ENCODE peak calls at places on chromosomes 11 and 22, in four cellular contexts. P, R, E and H are unnamed samples.

GRCh38 chr22:47059076-47059475 is 296.6 kb downstream of the TBC1D22A start:
- DNase-seq in P (no peak), R (no peak), E (no peak), H (no peak)

GRCh38 chr22:26845016-26845728 is 187.8 kb downstream of the MIAT start:
- DNase-seq in P (no peak), R (no peak), E (peak; percentile 47), H (no peak)

GRCh38 chr11:112279901-112280267 is 19.2 kb upstream of the PLET1 start:
- DNase-seq in P (peak; percentile 81), R (peak; percentile 89), E (peak; percentile 86), H (peak; percentile 42)

GRCh38 chr11:119892311-119892808 is 163.4 kb upstream of the NECTIN1 start:
- DNase-seq in P (no peak), R (no peak), E (no peak), H (no peak)

GRCh38 chr22:17922925-17923898 is 101.1 kb downstream of the MICAL3 start:
- DNase-seq in P (no peak), R (no peak), E (no peak), H (no peak)

GRCh38 chr11:15113381-15113780 is 1.3 kb upstream of the INSC start:
- DNase-seq in P (no peak), R (no peak), E (no peak), H (no peak)

GRCh38 chr11:94803491-94803890 is 35.3 kb downstream of the AMOTL1 start:
- DNase-seq in P (no peak), R (no peak), E (no peak), H (no peak)

GRCh38 chr11:44905131-44905866 is 45.4 kb downstream of the TP53I11 start:
- DNase-seq in P (peak; percentile 54), R (no peak), E (no peak), H (no peak)

GRCh38 chr11:69992026-69992425 is 86.1 kb upstream of the ANO1 start:
- DNase-seq in P (no peak), R (no peak), E (no peak), H (no peak)

GRCh38 chr11:21567628-21568290 is 625.1 kb upstream of the ANO5 start:
- DNase-seq in P (no peak), R (no peak), E (no peak), H (no peak)

GRCh38 chr22:28893810-28894209 is 10.4 kb downstream of the ZNRF3 start:
- DNase-seq in P (no peak), R (no peak), E (no peak), H (no peak)

GRCh38 chr11:21174781-21175180 is 505.4 kb downstream of the NELL1 start:
- DNase-seq in P (no peak), R (no peak), E (no peak), H (no peak)

GRCh38 chr22:48659393-48659792 is 1168.3 kb downstream of the BRD1 start:
- DNase-seq in P (no peak), R (no peak), E (no peak), H (no peak)

GRCh38 chr11:18836415-18836814 is 44.8 kb upstream of the PTPN5 start:
- DNase-seq in P (no peak), R (no peak), E (no peak), H (no peak)

GRCh38 chr22:35705141-35705540 is 12.5 kb upstream of the APOL5 start:
- DNase-seq in P (no peak), R (no peak), E (no peak), H (no peak)

GRCh38 chr11:36372101-36372767 is 76.1 kb downstream of the PRR5L start:
- DNase-seq in P (no peak), R (no peak), E (no peak), H (no peak)
- H3K27ac ChIP-seq in P (no peak overlapping the region), R (no peak overlapping the region), E (no peak overlapping the region), H (no peak overlapping the region)

GRCh38 chr11:90133560-90134145 is 810 bp upstream of the NAALAD2 start:
- DNase-seq in P (no peak), R (no peak), E (no peak), H (no peak)

GRCh38 chr11:90135016-90135415 is 553 bp downstream of the NAALAD2 start:
- DNase-seq in P (no peak), R (no peak), E (no peak), H (no peak)

GRCh38 chr11:90134420-90135003 is at the start of gene NAALAD2:
- DNase-seq in P (peak; percentile 7), R (peak; percentile 77), E (peak; percentile 79), H (peak; percentile 5)
- TF ChIP-seq POLR2AphosphoS5 in P (no peak), R (peak; percentile 33), E (no peak), H (no peak)

DNA sequence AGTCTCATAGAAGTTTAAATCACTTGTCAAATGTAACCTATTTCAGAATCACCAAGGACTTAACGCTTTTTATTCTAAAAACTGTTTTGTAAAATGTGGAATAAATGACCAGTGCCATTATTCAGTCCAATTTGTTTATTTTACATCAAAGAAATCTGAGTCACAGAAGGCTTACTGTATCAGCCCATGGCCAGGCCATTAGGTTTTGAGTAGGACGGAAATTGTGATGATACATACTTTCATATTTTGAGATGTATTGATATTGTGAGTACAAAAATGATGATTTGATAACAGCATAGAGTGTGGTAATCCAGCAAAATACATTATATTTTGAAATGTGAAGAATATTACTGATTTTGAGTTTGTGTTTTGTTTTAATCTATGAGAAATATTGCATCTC is 81.2 kb downstream of the PIWIL3 start:
- DNase-seq in P (no peak), R (no peak), E (no peak), H (no peak)
- H3K27ac ChIP-seq in P (no peak overlapping the region), R (no peak overlapping the region), E (no peak overlapping the region), H (no peak overlapping the region)

DNA sequence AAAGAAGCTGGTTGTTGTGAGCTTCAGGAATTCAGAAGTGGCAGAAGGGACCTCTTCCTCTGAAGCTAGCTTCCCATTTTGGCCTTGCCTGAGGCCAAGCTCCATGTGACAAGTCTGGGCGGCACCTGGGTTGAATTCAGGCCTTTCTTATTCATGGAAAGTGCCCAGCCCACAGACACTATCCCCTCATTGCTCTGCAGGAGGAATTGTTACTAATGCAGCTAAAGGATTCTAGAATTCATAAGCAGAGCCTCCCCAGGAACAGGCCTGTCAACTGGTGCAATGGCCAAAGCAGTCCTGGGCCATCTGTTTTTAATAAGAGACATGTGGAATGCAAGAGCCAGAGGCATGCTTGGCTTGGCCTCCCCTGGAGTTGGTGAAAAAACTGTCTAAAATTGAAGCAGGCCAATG is 71.4 kb downstream of the SLC1A2 start:
- DNase-seq in P (no peak), R (no peak), E (no peak), H (no peak)
- TF ChIP-seq POLR2AphosphoS5 in P (no peak), R (no peak), E (no peak), H (no peak)

GRCh38 chr22:42947211-42947990 is 67.5 kb downstream of the PACSIN2 start:
- DNase-seq in P (no peak), R (no peak), E (no peak), H (no peak)
- H3K27ac ChIP-seq in P (no peak overlapping the region), R (no peak overlapping the region), E (peak overlapping the region; percentile 69), H (peak overlapping the region; percentile 93)

GRCh38 chr22:31248138-31248745 is 36.1 kb downstream of the LIMK2 start:
- DNase-seq in P (peak; percentile 76), R (peak; percentile 68), E (peak; percentile 88), H (peak; percentile 96)
- TF ChIP-seq POLR2AphosphoS5 in P (no peak), R (no peak), E (no peak), H (peak; percentile 98)

DNA sequence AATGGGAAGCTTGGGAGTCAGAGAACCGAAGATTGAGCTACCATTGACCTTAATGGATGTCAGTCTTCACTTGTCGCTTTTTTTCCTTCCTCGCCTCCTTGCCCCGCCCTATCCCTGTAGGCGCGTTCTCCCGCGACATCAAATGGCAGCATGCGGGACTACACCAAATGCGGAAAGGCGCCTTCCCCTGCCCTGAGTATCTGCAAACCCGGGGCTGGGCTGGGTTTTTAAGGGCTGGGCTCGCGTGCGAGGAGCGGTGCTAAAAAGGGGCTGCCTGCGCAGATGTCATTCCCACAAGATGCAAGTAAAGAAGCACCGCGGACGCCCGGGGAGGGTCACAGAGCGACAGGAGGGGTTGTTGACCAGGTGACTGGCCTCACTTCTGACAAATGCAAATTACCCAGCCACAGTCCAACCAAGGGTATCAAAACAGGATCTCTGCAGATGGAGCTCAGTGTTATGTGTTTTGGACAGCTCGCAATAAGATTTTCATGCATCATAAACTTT is 4.7 kb upstream of the FAM111B start:
- DNase-seq in P (peak; percentile 17), R (peak; percentile 84), E (peak; percentile 81), H (peak; percentile 53)
- H3K27ac ChIP-seq in P (no peak overlapping the region), R (no peak overlapping the region), E (no peak overlapping the region), H (no peak overlapping the region)